ENCODE peak calls at places on chromosomes 4 and X, in nine cellular contexts. Q is right cardiac atrium, T is GM06990, X is kidney epithelial cell, A is IMR-90, K is choroid plexus epithelial cell, M is ascending aorta, V is fibroblast of mammary gland, W is uterus. F is an unnamed sample.

GRCh38 chr4:84967292-84967651 is 782 bp upstream of the WDFY3 start:
- DNase-seq in Q (no peak), T (no peak), X (no peak), A (peak; percentile 38), K (peak; percentile 43), M (no peak), V (peak; percentile 66), W (peak; percentile 27), F (peak; percentile 29)

GRCh38 chr4:560731-561211 is 15.3 kb downstream of the TMEM271 start:
- DNase-seq in Q (no peak), T (no peak), X (no peak), A (no peak), K (no peak), M (no peak), V (no peak), W (no peak), F (no peak)

GRCh38 chr4:40178672-40179071 is 18.2 kb upstream of the RHOH start:
- DNase-seq in Q (no peak), T (no peak), X (no peak), A (no peak), K (no peak), M (no peak), V (no peak), W (no peak), F (no peak)

GRCh38 chr4:90580271-90580825 is 453.2 kb downstream of the CCSER1 start:
- DNase-seq in Q (no peak), T (no peak), X (no peak), A (no peak), K (no peak), M (no peak), V (no peak), W (no peak), F (no peak)

GRCh38 chr4:139950568-139950967 is 203.4 kb downstream of the MAML3 start:
- DNase-seq in Q (no peak), T (peak; percentile 72), X (no peak), A (no peak), K (peak; percentile 87), M (no peak), V (peak; percentile 35), W (no peak), F (peak; percentile 28)

GRCh38 chrX:86830685-86831084 is 682.4 kb downstream of the DACH2 start:
- DNase-seq in Q (no peak), T (no peak), X (no peak), A (no peak), K (no peak), M (no peak), V (no peak), W (no peak), F (no peak)

GRCh38 chr4:138398297-138398696 is 156.1 kb upstream of the SLC7A11 start:
- DNase-seq in Q (no peak), T (no peak), X (no peak), A (no peak), K (peak; percentile 32), M (no peak), V (no peak), W (no peak), F (peak; percentile 14)

GRCh38 chr4:43132010-43132582 is 239.6 kb downstream of the GRXCR1 start:
- DNase-seq in Q (peak; percentile 65), T (peak; percentile 18), X (peak; percentile 9), A (peak; percentile 66), K (peak; percentile 80), M (peak; percentile 65), V (peak; percentile 79), W (peak; percentile 23), F (peak; percentile 81)

GRCh38 chr4:153535735-153536494 is 69.8 kb downstream of the TMEM131L start:
- DNase-seq in Q (no peak), T (no peak), X (no peak), A (peak; percentile 22), K (no peak), M (no peak), V (no peak), W (no peak), F (peak; percentile 38)

GRCh38 chr4:183356931-183357675 is 34.9 kb upstream of the CLDN24 start:
- DNase-seq in Q (no peak), T (no peak), X (no peak), A (no peak), K (no peak), M (peak; percentile 44), V (no peak), W (no peak), F (no peak)

GRCh38 chrX:101986571-101986970 is 54.7 kb upstream of the ZMAT1 start:
- DNase-seq in Q (no peak), T (no peak), X (no peak), A (no peak), K (no peak), M (no peak), V (no peak), W (no peak), F (no peak)

GRCh38 chr4:104942990-104943758 is 203.5 kb upstream of the TET2 start:
- DNase-seq in Q (no peak), T (peak; percentile 34), X (no peak), A (no peak), K (no peak), M (no peak), V (no peak), W (no peak), F (no peak)

GRCh38 chrX:106401965-106402559 is 209.7 kb upstream of the RADX start:
- DNase-seq in Q (no peak), T (no peak), X (no peak), A (no peak), K (no peak), M (no peak), V (no peak), W (no peak), F (no peak)

GRCh38 chr4:118280501-118281218 is 72.1 kb downstream of the PRSS12 start:
- DNase-seq in Q (peak; percentile 36), T (no peak), X (no peak), A (peak; percentile 85), K (peak; percentile 89), M (no peak), V (peak; percentile 81), W (peak; percentile 18), F (peak; percentile 81)

GRCh38 chr4:165826166-165826565 is 46.9 kb upstream of the TLL1 start:
- DNase-seq in Q (no peak), T (no peak), X (no peak), A (no peak), K (no peak), M (no peak), V (no peak), W (no peak), F (no peak)

DNA sequence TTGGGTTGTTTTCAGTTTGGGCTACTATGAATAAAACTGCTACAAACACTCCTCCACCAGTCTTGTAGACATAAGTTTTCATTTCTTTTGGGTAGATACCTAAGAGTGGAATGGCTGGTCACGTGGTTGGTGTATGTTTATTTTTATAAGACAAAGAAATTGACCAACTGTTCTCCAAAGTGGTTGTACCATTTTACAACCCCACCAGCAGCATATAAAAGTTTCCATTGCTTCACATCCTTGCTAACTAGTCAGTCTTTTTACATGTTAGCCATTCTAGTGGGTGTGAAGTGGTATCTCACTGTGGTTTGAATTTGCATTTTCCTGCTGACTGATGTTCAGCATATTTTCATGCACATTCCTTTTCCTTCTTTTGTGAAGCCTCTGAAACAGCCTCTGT is 76.2 kb upstream of the ADGRG2 start:
- DNase-seq in Q (no peak), T (no peak), X (no peak), A (no peak), K (no peak), M (no peak), V (no peak), W (no peak), F (no peak)
- H3K4me3 ChIP-seq in Q (no peak overlapping the region), T (no peak overlapping the region), X (no peak overlapping the region), A (no peak overlapping the region), K (no peak overlapping the region), M (no peak overlapping the region), V (no peak overlapping the region), W (no peak overlapping the region), F (no peak overlapping the region)

GRCh38 chrX:15269618-15270521 is at the start of gene ASB9:
- DNase-seq in Q (peak; percentile 71), T (no peak), X (peak; percentile 66), A (peak; percentile 34), K (peak; percentile 82), M (no peak), V (peak; percentile 79), W (peak; percentile 26), F (peak; percentile 54)
- H3K4me3 ChIP-seq in Q (peak within 1 kb of the TSS; percentile 39), T (no peak within 1 kb of the TSS), X (peak within 1 kb of the TSS; percentile 12), A (no peak within 1 kb of the TSS), K (peak within 1 kb of the TSS; percentile 39), M (peak within 1 kb of the TSS; percentile 38), V (peak within 1 kb of the TSS; percentile 16), W (no peak within 1 kb of the TSS), F (no peak within 1 kb of the TSS)

GRCh38 chr4:150238591-150238990 is 160.3 kb downstream of the DCLK2 start:
- DNase-seq in Q (no peak), T (no peak), X (no peak), A (peak; percentile 38), K (peak; percentile 45), M (no peak), V (peak; percentile 55), W (no peak), F (no peak)

GRCh38 chr4:150235795-150236385 is 157.6 kb downstream of the DCLK2 start:
- DNase-seq in Q (no peak), T (no peak), X (no peak), A (peak; percentile 42), K (peak; percentile 80), M (no peak), V (no peak), W (no peak), F (peak; percentile 53)

GRCh38 chr4:150236626-150237025 is 158.4 kb downstream of the DCLK2 start:
- DNase-seq in Q (no peak), T (no peak), X (no peak), A (peak; percentile 66), K (no peak), M (no peak), V (peak; percentile 76), W (no peak), F (no peak)

GRCh38 chr4:150235317-150235716 is 157.1 kb downstream of the DCLK2 start:
- DNase-seq in Q (no peak), T (no peak), X (no peak), A (no peak), K (no peak), M (no peak), V (no peak), W (no peak), F (no peak)

DNA sequence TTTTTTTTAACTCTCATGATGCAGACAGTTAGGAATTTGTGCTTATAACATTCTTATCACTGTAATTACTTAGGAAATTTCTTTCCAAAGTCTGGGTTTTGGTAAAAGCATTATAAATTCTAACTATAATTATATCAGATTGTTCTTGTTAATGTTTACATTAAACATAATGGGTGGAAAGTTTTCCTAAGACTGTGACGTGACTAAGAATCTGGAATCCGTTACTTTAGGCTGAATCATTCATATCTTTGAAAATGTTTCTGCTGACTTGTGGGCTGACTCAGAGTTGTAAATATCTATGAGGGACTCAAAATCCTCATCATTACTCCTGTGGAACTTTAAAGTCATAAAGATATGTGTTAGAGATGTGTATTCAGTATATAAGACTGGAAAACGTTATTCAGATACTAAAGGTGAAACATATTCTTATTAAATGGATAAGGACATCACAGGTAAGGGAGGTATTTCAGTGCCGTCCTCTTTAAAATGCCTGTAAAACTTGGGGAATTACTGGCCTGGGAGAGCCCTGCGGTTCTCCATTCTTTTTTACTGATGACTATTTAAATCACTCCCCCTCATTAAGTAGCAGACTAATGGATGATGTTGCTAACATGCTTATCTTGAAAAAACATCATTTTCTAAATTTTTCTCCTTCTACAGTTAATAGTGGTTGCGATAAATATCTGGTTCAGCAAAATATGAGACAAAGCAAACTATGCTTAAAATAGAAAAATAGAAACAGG is 159.0 kb downstream of the DCLK2 start:
- DNase-seq in Q (no peak), T (no peak), X (peak; percentile 67), A (peak; percentile 98), K (peak; percentile 93), M (no peak), V (peak; percentile 96), W (no peak), F (peak; percentile 91)
- H3K4me3 ChIP-seq in Q (no peak overlapping the region), T (no peak overlapping the region), X (no peak overlapping the region), A (no peak overlapping the region), K (peak overlapping the region; percentile 9), M (peak overlapping the region; percentile 4), V (no peak overlapping the region), W (no peak overlapping the region), F (no peak overlapping the region)

GRCh38 chr4:55125087-55125721 is at the start of gene KDR:
- DNase-seq in Q (peak; percentile 85), T (peak; percentile 3), X (no peak), A (no peak), K (peak; percentile 62), M (no peak), V (peak; percentile 25), W (peak; percentile 76), F (peak; percentile 63)
- H3K4me3 ChIP-seq in Q (peak within 1 kb of the TSS; percentile 82), T (no peak within 1 kb of the TSS), X (peak within 1 kb of the TSS; percentile 41), A (peak within 1 kb of the TSS; percentile 39), K (peak within 1 kb of the TSS; percentile 76), M (peak within 1 kb of the TSS; percentile 65), V (peak within 1 kb of the TSS; percentile 66), W (peak within 1 kb of the TSS; percentile 54), F (peak within 1 kb of the TSS; percentile 92)

F was measured in fibroblast of pulmonary artery.